ENCODE peak calls at places on chromosomes 5 and 9, in four cellular contexts. One of them, this sample, is unnamed.
A peak's percentile ranks its signal among the peaks of the same experiment; 100 is the strongest.

GRCh38 chr5:113614191-113614590 is 100.7 kb downstream of the YTHDC2 start:
- DNase-seq in stomach: no peak
- DNase-seq in A549: no peak
- DNase-seq in NCI-H774: no peak
- DNase-seq in this sample: no peak

GRCh38 chr5:56711191-56711590 is 104.2 kb upstream of the MAP3K1 start:
- DNase-seq in A549: no peak
- DNase-seq in stomach: no peak
- DNase-seq in NCI-H774: no peak
- DNase-seq in this sample: peak; percentile 71

GRCh38 chr5:43572357-43572756 is 15.5 kb upstream of the PAIP1 start:
- DNase-seq in A549: no peak
- DNase-seq in NCI-H774: no peak
- DNase-seq in stomach: no peak
- DNase-seq in this sample: peak; percentile 25

GRCh38 chr9:94995294-94995693 is 268.8 kb downstream of the AOPEP start:
- DNase-seq in stomach: no peak
- DNase-seq in NCI-H774: no peak
- DNase-seq in A549: no peak
- DNase-seq in this sample: no peak

GRCh38 chr5:122101636-122102285 is 23.7 kb upstream of the LOX start:
- DNase-seq in A549: no peak
- DNase-seq in NCI-H774: peak; percentile 36
- DNase-seq in stomach: no peak
- DNase-seq in this sample: peak; percentile 44

GRCh38 chr5:50325237-50325832 is 115.8 kb downstream of the EMB start:
- DNase-seq in A549: no peak
- DNase-seq in stomach: no peak
- DNase-seq in NCI-H774: no peak
- DNase-seq in this sample: peak; percentile 0

GRCh38 chr9:31103836-31104235 is 1280.6 kb upstream of the ACO1 start:
- DNase-seq in stomach: no peak
- DNase-seq in NCI-H774: no peak
- DNase-seq in A549: no peak
- DNase-seq in this sample: peak; percentile 31

GRCh38 chr5:139985733-139986132 is 57.4 kb downstream of the NRG2 start:
- DNase-seq in stomach: no peak
- DNase-seq in NCI-H774: no peak
- DNase-seq in A549: peak; percentile 31
- DNase-seq in this sample: peak; percentile 70

GRCh38 chr9:132887181-132888120 is 8.8 kb downstream of the SPACA9 start:
- DNase-seq in A549: no peak
- DNase-seq in NCI-H774: no peak
- DNase-seq in stomach: no peak
- DNase-seq in this sample: no peak

GRCh38 chr9:130043654-130044623 is 950 bp upstream of the FNBP1 start:
- DNase-seq in stomach: peak; percentile 30
- DNase-seq in A549: no peak
- DNase-seq in NCI-H774: peak; percentile 22
- DNase-seq in this sample: peak; percentile 75

GRCh38 chr9:21585756-21586752 is 103.9 kb upstream of the IFNE start:
- DNase-seq in NCI-H774: no peak
- DNase-seq in A549: no peak
- DNase-seq in stomach: no peak
- DNase-seq in this sample: no peak

GRCh38 chr9:92718086-92719001 is 46.3 kb downstream of the BICD2 start:
- DNase-seq in stomach: no peak
- DNase-seq in NCI-H774: no peak
- DNase-seq in A549: no peak
- DNase-seq in this sample: no peak

GRCh38 chr9:137882506-137882821 is 4.9 kb downstream of the CACNA1B start:
- DNase-seq in NCI-H774: no peak
- DNase-seq in A549: no peak
- DNase-seq in stomach: no peak
- DNase-seq in this sample: no peak

GRCh38 chr9:132679946-132680620 is 9.8 kb downstream of the GTF3C4 start:
- DNase-seq in A549: no peak
- DNase-seq in stomach: no peak
- DNase-seq in NCI-H774: no peak
- DNase-seq in this sample: no peak

GRCh38 chr5:106116682-106117081 is 1554.1 kb downstream of the EFNA5 start:
- DNase-seq in A549: no peak
- DNase-seq in NCI-H774: no peak
- DNase-seq in stomach: no peak
- DNase-seq in this sample: no peak

GRCh38 chr5:78549043-78549442 is 99.5 kb downstream of the LHFPL2 start:
- DNase-seq in NCI-H774: no peak
- DNase-seq in A549: no peak
- DNase-seq in stomach: no peak
- DNase-seq in this sample: no peak

GRCh38 chr5:132446621-132447020 is 44.0 kb downstream of the IRF1 start:
- DNase-seq in NCI-H774: no peak
- DNase-seq in stomach: peak; percentile 79
- DNase-seq in A549: no peak
- DNase-seq in this sample: peak; percentile 51

GRCh38 chr9:87667164-87667738 is 58.7 kb upstream of the CTSL start:
- DNase-seq in A549: peak; percentile 51
- DNase-seq in NCI-H774: no peak
- DNase-seq in stomach: no peak
- DNase-seq in this sample: no peak

GRCh38 chr9:129110740-129111142 is at the start of gene CRAT:
- DNase-seq in stomach: peak; percentile 98
- DNase-seq in NCI-H774: peak; percentile 91
- DNase-seq in A549: peak; percentile 97
- DNase-seq in this sample: peak; percentile 79

GRCh38 chr5:127358782-127359181 is 68.2 kb downstream of the MEGF10 start:
- DNase-seq in NCI-H774: no peak
- DNase-seq in stomach: no peak
- DNase-seq in A549: no peak
- DNase-seq in this sample: no peak

GRCh38 chr5:177470759-177471536 is 2.5 kb downstream of the DBN1 start:
- DNase-seq in stomach: no peak
- DNase-seq in NCI-H774: no peak
- DNase-seq in A549: no peak
- DNase-seq in this sample: peak; percentile 51

GRCh38 chr5:52623291-52623690 is 164.4 kb upstream of the ITGA1 start:
- DNase-seq in stomach: no peak
- DNase-seq in NCI-H774: no peak
- DNase-seq in A549: no peak
- DNase-seq in this sample: no peak